ENCODE peak calls at places on chromosomes 12 and 14, in ten cellular contexts. U, B, R, G, Q, M, N, O, E and T are unnamed samples.

GRCh38 chr12:122793685-122794106 is 19.3 kb downstream of the CCDC62 start:
- DNase-seq in U (no peak), B (no peak), R (no peak), G (no peak), Q (no peak), M (no peak), N (no peak), O (no peak), E (peak; percentile 71), T (peak; percentile 64)

GRCh38 chr12:108207791-108208730 is 79.0 kb downstream of the WSCD2 start:
- DNase-seq in U (no peak), B (no peak), R (no peak), G (no peak), Q (no peak), M (no peak), N (no peak), O (no peak), E (no peak), T (no peak)

GRCh38 chr12:57888407-57889157 is 42.1 kb upstream of the CTDSP2 start:
- DNase-seq in U (no peak), B (no peak), R (peak; percentile 40), G (no peak), Q (peak; percentile 73), M (no peak), N (no peak), O (peak; percentile 67), E (peak; percentile 99), T (peak; percentile 48)

GRCh38 chr12:12115531-12115930 is 44.8 kb downstream of the BCL2L14 start:
- DNase-seq in U (no peak), B (no peak), R (no peak), G (no peak), Q (no peak), M (no peak), N (no peak), O (no peak), E (no peak), T (no peak)

GRCh38 chr14:101965796-101966718 is 1.7 kb downstream of the DYNC1H1 start:
- DNase-seq in U (no peak), B (no peak), R (no peak), G (no peak), Q (no peak), M (no peak), N (no peak), O (no peak), E (no peak), T (no peak)

GRCh38 chr14:33555710-33556350 is 395.0 kb downstream of the EGLN3 start:
- DNase-seq in U (no peak), B (no peak), R (no peak), G (no peak), Q (no peak), M (no peak), N (no peak), O (no peak), E (no peak), T (no peak)

GRCh38 chr14:66395300-66395699 is 90.9 kb upstream of the CCDC196 start:
- DNase-seq in U (no peak), B (no peak), R (no peak), G (no peak), Q (no peak), M (no peak), N (no peak), O (no peak), E (peak; percentile 40), T (peak; percentile 69)

GRCh38 chr14:25516838-25517237 is 466.9 kb upstream of the STXBP6 start:
- DNase-seq in U (no peak), B (no peak), R (no peak), G (no peak), Q (no peak), M (no peak), N (no peak), O (no peak), E (no peak), T (no peak)

GRCh38 chr14:94018308-94018707 is 7.8 kb upstream of the OTUB2 start:
- DNase-seq in U (no peak), B (no peak), R (no peak), G (no peak), Q (no peak), M (peak; percentile 31), N (no peak), O (no peak), E (no peak), T (no peak)

GRCh38 chr14:61280526-61281185 is 482 bp downstream of the TMEM30B start:
- DNase-seq in U (peak; percentile 80), B (peak; percentile 60), R (peak; percentile 54), G (no peak), Q (peak; percentile 42), M (peak; percentile 83), N (peak; percentile 76), O (peak; percentile 16), E (peak; percentile 59), T (no peak)

GRCh38 chr12:50589650-50590435 is 85.1 kb downstream of the DIP2B start:
- DNase-seq in U (no peak), B (no peak), R (no peak), G (no peak), Q (no peak), M (no peak), N (no peak), O (no peak), E (peak; percentile 79), T (peak; percentile 72)

GRCh38 chr14:24339284-24340151 is at the start of gene RIPK3:
- DNase-seq in U (peak; percentile 82), B (peak; percentile 50), R (peak; percentile 56), G (no peak), Q (no peak), M (peak; percentile 67), N (peak; percentile 72), O (no peak), E (peak; percentile 46), T (peak; percentile 29)

GRCh38 chr14:68191567-68192321 is 372.2 kb downstream of the RAD51B start:
- DNase-seq in U (no peak), B (no peak), R (no peak), G (no peak), Q (no peak), M (no peak), N (peak; percentile 70), O (peak; percentile 52), E (peak; percentile 95), T (no peak)

DNA sequence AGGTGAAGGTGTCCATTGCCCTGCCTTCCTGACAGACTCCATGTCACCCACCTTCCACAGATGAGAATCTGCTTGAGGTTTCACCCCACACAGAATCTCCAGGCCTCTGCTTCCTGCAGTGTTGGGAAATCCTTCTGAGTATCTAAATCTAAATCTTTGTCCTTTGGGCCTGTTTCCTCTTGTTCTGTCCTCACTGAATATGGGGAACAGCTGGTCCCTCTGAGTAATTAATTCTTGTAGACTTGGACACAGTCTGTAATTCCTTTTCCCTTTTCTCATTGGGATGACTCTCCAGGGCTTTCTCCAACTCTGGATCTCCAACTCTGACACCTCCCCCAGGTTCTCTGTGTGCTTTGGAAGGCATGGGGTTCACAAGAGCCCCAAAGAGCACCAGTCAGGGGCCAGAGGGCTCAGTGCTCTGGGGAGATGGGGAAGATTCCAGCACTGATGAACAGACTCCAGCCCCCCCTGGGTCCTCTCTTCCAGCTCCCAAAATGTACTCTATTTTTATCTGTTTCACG is 2.3 kb upstream of the ACVRL1 start:
- DNase-seq in U (peak; percentile 56), B (no peak), R (no peak), G (no peak), Q (no peak), M (no peak), N (no peak), O (peak; percentile 69), E (peak; percentile 44), T (no peak)
- H3K4me3 ChIP-seq in U (peak overlapping the region; percentile 27), B (no peak overlapping the region), R (no peak overlapping the region), G (no peak overlapping the region), Q (no peak overlapping the region), M (no peak overlapping the region), N (no peak overlapping the region), O (no peak overlapping the region), E (no peak overlapping the region), T (no peak overlapping the region)

GRCh38 chr14:23030936-23031335 is 3.8 kb downstream of the PSMB5 start:
- DNase-seq in U (no peak), B (no peak), R (no peak), G (no peak), Q (no peak), M (no peak), N (no peak), O (no peak), E (peak; percentile 45), T (no peak)

GRCh38 chr14:23033801-23034497 is 751 bp downstream of the PSMB5 start:
- DNase-seq in U (no peak), B (no peak), R (no peak), G (no peak), Q (no peak), M (no peak), N (no peak), O (no peak), E (no peak), T (no peak)

GRCh38 chr14:23034498-23035302 is at the start of gene PSMB5:
- DNase-seq in U (peak; percentile 94), B (peak; percentile 78), R (peak; percentile 94), G (peak; percentile 61), Q (peak; percentile 91), M (peak; percentile 89), N (peak; percentile 92), O (peak; percentile 93), E (peak; percentile 95), T (peak; percentile 98)

GRCh38 chr14:23040100-23040499 is 1.9 kb upstream of the PSMB11 start:
- DNase-seq in U (no peak), B (no peak), R (no peak), G (no peak), Q (no peak), M (no peak), N (no peak), O (no peak), E (no peak), T (no peak)

GRCh38 chr14:23035303-23036164 is 834 bp upstream of the PSMB5 start:
- DNase-seq in U (no peak), B (no peak), R (no peak), G (no peak), Q (no peak), M (no peak), N (no peak), O (no peak), E (no peak), T (no peak)
- H3K4me3 ChIP-seq in U (peak overlapping the region; percentile 70), B (peak overlapping the region; percentile 80), R (peak overlapping the region; percentile 97), G (peak overlapping the region; percentile 80), Q (no peak overlapping the region), M (peak overlapping the region; percentile 96), N (peak overlapping the region; percentile 58), O (peak overlapping the region; percentile 77), E (peak overlapping the region; percentile 60), T (peak overlapping the region; percentile 96)

GRCh38 chr12:120115692-120116442 is 686 bp downstream of the RAB35 start:
- DNase-seq in U (no peak), B (no peak), R (no peak), G (no peak), Q (no peak), M (no peak), N (peak; percentile 33), O (no peak), E (no peak), T (no peak)
- H3K4me3 ChIP-seq in U (peak overlapping the region; percentile 93), B (peak overlapping the region; percentile 69), R (peak overlapping the region; percentile 67), G (peak overlapping the region; percentile 87), Q (peak overlapping the region; percentile 71), M (peak overlapping the region; percentile 77), N (peak overlapping the region; percentile 78), O (peak overlapping the region; percentile 70), E (peak overlapping the region; percentile 92), T (peak overlapping the region; percentile 61)

DNA sequence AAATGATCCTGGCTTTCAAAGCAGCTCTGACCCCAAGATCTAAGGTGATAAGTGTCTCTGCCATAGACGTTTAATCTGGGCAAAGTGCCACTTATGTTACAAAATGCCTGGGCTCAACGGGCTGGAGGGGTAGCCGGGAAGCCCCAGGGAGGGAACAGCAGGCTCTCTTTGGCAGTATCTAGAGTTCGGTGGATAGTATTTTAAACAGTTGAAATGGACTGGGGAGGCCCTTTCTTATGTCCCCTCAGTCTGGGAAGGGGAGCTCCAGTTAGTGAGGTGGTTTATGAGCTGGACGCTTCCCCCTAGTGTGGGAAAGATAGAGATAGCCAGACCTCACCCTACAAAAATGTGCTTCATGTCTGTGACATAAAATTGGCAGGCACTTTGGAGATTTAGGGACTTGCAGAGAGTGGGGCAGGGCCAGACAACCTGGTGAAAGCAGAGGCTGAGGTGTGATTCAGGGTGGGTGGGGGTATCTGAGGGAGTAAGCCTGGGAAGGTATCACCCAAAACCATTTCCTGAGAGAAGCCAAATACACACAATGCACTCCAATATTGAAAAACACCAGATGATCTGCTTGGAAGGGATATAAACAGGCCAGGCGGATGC is 5.4 kb upstream of the HOXC11 start:
- DNase-seq in U (no peak), B (no peak), R (no peak), G (no peak), Q (no peak), M (no peak), N (no peak), O (no peak), E (no peak), T (no peak)
- H3K4me3 ChIP-seq in U (peak overlapping the region; percentile 13), B (no peak overlapping the region), R (no peak overlapping the region), G (no peak overlapping the region), Q (no peak overlapping the region), M (no peak overlapping the region), N (no peak overlapping the region), O (no peak overlapping the region), E (no peak overlapping the region), T (no peak overlapping the region)